ENCODE peak calls at places on chromosomes 2 and 18, in seven cellular contexts. E, G, M, J, Z, F and C are unnamed samples.

GRCh38 chr2:24158131-24158530 is 16.7 kb upstream of the FAM228A start:
- DNase-seq in E (no peak), G (no peak), M (no peak), J (no peak), Z (no peak), F (no peak), C (no peak)

GRCh38 chr2:143960177-143960576 is 559.7 kb downstream of the ZEB2 start:
- DNase-seq in E (peak; percentile 32), G (peak; percentile 60), M (no peak), J (no peak), Z (no peak), F (no peak), C (no peak)

GRCh38 chr2:74372674-74373073 is 7.4 kb downstream of the DCTN1 start:
- DNase-seq in E (no peak), G (no peak), M (no peak), J (no peak), Z (no peak), F (no peak), C (no peak)

GRCh38 chr18:73007195-73007934 is 139.6 kb upstream of the NETO1 start:
- DNase-seq in E (no peak), G (no peak), M (no peak), J (no peak), Z (no peak), F (no peak), C (no peak)

GRCh38 chr2:179558010-179558911 is 293.6 kb upstream of the SESTD1 start:
- DNase-seq in E (no peak), G (no peak), M (no peak), J (no peak), Z (no peak), F (peak; percentile 80), C (no peak)

GRCh38 chr2:61733563-61733962 is 120.3 kb downstream of the FAM161A start:
- DNase-seq in E (peak; percentile 50), G (peak; percentile 45), M (no peak), J (no peak), Z (no peak), F (no peak), C (no peak)

GRCh38 chr2:5692561-5693287 is 540 bp downstream of the SOX11 start:
- DNase-seq in E (peak; percentile 44), G (peak; percentile 17), M (no peak), J (no peak), Z (no peak), F (no peak), C (no peak)

GRCh38 chr2:43178602-43179542 is 47.5 kb downstream of the ZFP36L2 start:
- DNase-seq in E (peak; percentile 82), G (peak; percentile 93), M (peak; percentile 89), J (peak; percentile 93), Z (peak; percentile 85), F (peak; percentile 30), C (no peak)

GRCh38 chr2:172086349-172087190 is 1.3 kb downstream of the DLX1 start:
- DNase-seq in E (no peak), G (peak; percentile 65), M (no peak), J (no peak), Z (no peak), F (peak; percentile 57), C (no peak)

GRCh38 chr18:79384151-79384807 is 11.5 kb upstream of the NFATC1 start:
- DNase-seq in E (no peak), G (peak; percentile 23), M (no peak), J (no peak), Z (no peak), F (no peak), C (no peak)

GRCh38 chr2:99875627-99876026 is 266.8 kb downstream of the AFF3 start:
- DNase-seq in E (no peak), G (no peak), M (no peak), J (no peak), Z (no peak), F (no peak), C (no peak)

GRCh38 chr2:70242552-70242951 is 5.9 kb downstream of the TIA1 start:
- DNase-seq in E (no peak), G (no peak), M (no peak), J (no peak), Z (no peak), F (no peak), C (no peak)
- H3K4me1 ChIP-seq in E (peaks cover 6% of the 10 kb centered on the region), G (peaks cover 9% of the 10 kb centered on the region), M (peaks cover 22% of the 10 kb centered on the region), J (no peaks in the 10 kb centered on the region), Z (peaks cover 22% of the 10 kb centered on the region), F (peaks cover 14% of the 10 kb centered on the region), C (no peaks in the 10 kb centered on the region)

GRCh38 chr2:200039847-200040246 is 84.5 kb downstream of the MAIP1 start:
- DNase-seq in E (peak; percentile 99), G (peak; percentile 87), M (no peak), J (no peak), Z (no peak), F (no peak), C (no peak)
- H3K4me3 ChIP-seq in E (no peak overlapping the region), G (no peak overlapping the region), M (no peak overlapping the region), J (no peak overlapping the region), Z (no peak overlapping the region), F (no peak overlapping the region), C (no peak overlapping the region)

GRCh38 chr2:111030271-111030891 is 90.3 kb upstream of the BCL2L11 start:
- DNase-seq in E (no peak), G (no peak), M (no peak), J (no peak), Z (no peak), F (peak; percentile 38), C (no peak)

GRCh38 chr2:111029135-111029927 is 91.4 kb upstream of the BCL2L11 start:
- DNase-seq in E (no peak), G (no peak), M (no peak), J (no peak), Z (no peak), F (no peak), C (peak; percentile 25)

GRCh38 chr2:111028720-111029119 is 92.0 kb upstream of the BCL2L11 start:
- DNase-seq in E (no peak), G (no peak), M (no peak), J (no peak), Z (no peak), F (no peak), C (no peak)

GRCh38 chr2:111032721-111033532 is 87.8 kb upstream of the BCL2L11 start:
- DNase-seq in E (peak; percentile 1), G (peak; percentile 8), M (peak; percentile 41), J (no peak), Z (peak; percentile 55), F (no peak), C (no peak)

GRCh38 chr2:111031546-111032484 is 88.9 kb upstream of the BCL2L11 start:
- DNase-seq in E (no peak), G (no peak), M (no peak), J (no peak), Z (no peak), F (no peak), C (no peak)
- H3K4me1 ChIP-seq in E (no peaks in the 10 kb centered on the region), G (no peaks in the 10 kb centered on the region), M (peaks cover 22% of the 10 kb centered on the region), J (no peaks in the 10 kb centered on the region), Z (peaks cover 9% of the 10 kb centered on the region), F (peaks cover 3% of the 10 kb centered on the region), C (no peaks in the 10 kb centered on the region)

GRCh38 chr2:136383161-136383560 is 265.2 kb upstream of the CXCR4 start:
- DNase-seq in E (no peak), G (no peak), M (no peak), J (no peak), Z (no peak), F (no peak), C (no peak)

GRCh38 chr2:136381245-136381644 is 263.3 kb upstream of the CXCR4 start:
- DNase-seq in E (no peak), G (no peak), M (no peak), J (no peak), Z (no peak), F (no peak), C (no peak)

GRCh38 chr2:136384541-136385303 is 266.8 kb upstream of the CXCR4 start:
- DNase-seq in E (peak; percentile 5), G (peak; percentile 33), M (peak; percentile 9), J (no peak), Z (no peak), F (peak; percentile 50), C (peak; percentile 16)

GRCh38 chr2:136378712-136379595 is 261.0 kb upstream of the CXCR4 start:
- DNase-seq in E (peak; percentile 36), G (peak; percentile 55), M (peak; percentile 21), J (no peak), Z (peak; percentile 36), F (peak; percentile 66), C (peak; percentile 43)

DNA sequence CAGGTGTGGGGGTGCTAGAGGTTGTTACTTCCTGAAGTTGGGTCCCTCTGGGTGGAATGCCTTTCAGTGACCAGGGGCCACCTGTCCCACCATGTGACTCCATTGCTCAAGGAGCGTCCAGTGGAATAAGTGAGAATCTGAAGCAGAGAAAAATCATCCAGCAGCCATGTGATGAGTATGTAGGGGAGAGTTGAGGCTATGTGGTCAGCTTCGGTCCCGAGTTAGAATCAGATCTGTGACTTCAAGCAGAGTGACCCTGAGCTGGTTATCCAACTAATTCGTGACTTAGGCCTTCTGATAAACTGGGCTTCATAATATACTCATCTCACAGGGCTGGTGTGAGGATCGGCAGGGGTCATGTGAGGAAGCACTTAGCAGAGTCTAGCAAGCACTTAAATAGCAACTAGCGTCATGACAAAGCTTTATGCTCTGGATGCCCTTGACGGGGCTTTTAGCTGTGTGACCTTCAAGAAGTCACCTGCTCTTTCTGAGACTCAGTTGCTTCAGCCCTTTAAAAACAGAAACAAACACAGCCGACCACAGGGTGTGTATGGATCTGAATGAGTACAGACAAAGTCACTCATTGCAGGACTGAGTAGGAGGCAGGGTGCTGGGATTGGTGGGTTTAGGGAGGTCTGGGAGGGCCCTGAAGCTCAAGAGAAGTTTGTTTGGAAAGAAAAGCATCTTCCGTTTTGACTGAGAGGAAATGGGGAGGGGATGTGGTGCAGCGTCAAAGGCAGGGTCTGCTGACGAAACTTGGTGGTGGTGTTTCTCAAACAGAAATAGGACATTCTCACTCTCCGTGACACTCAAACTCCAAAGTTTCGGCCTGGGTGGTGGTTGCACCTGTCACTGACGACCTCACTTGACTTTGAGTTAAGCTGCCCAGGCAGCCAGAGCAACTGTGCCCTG is 264.0 kb upstream of the CXCR4 start:
- DNase-seq in E (no peak), G (no peak), M (no peak), J (no peak), Z (no peak), F (no peak), C (no peak)
- H3K4me3 ChIP-seq in E (no peak overlapping the region), G (no peak overlapping the region), M (no peak overlapping the region), J (no peak overlapping the region), Z (no peak overlapping the region), F (no peak overlapping the region), C (no peak overlapping the region)

GRCh38 chr2:235267251-235267650 is 226.6 kb upstream of the AGAP1 start:
- DNase-seq in E (no peak), G (peak; percentile 9), M (no peak), J (no peak), Z (no peak), F (no peak), C (no peak)
- H3K4me1 ChIP-seq in E (peaks cover 31% of the 10 kb centered on the region), G (peaks cover 52% of the 10 kb centered on the region), M (peaks cover 56% of the 10 kb centered on the region), J (no peaks in the 10 kb centered on the region), Z (no peaks in the 10 kb centered on the region), F (no peaks in the 10 kb centered on the region), C (peaks cover 2% of the 10 kb centered on the region)

GRCh38 chr18:70464343-70465114 is 175.7 kb downstream of the SOCS6 start:
- DNase-seq in E (peak; percentile 55), G (peak; percentile 85), M (peak; percentile 82), J (peak; percentile 30), Z (peak; percentile 90), F (peak; percentile 91), C (peak; percentile 35)
- H3K4me3 ChIP-seq in E (peak overlapping the region; percentile 27), G (peak overlapping the region; percentile 64), M (peak overlapping the region; percentile 41), J (no peak overlapping the region), Z (peak overlapping the region; percentile 43), F (peak overlapping the region; percentile 4), C (no peak overlapping the region)